ENCODE peak calls at places on chromosomes 11 and 22, in seven cellular contexts. Y is H1, O is HepG2, L is GM12892, W is SK-N-SH, D is K562, V is GM12878. R is an unnamed sample.

GRCh38 chr11:121099885-121100284 is 1.2 kb upstream of the TECTA start:
- DNase-seq in Y (no peak), O (no peak), L (no peak), W (no peak), D (no peak), V (no peak), R (no peak)

GRCh38 chr11:67600324-67601029 is 6.3 kb upstream of the NDUFV1 start:
- DNase-seq in Y (no peak), O (no peak), L (no peak), W (no peak), D (no peak), V (peak), R (no peak)

GRCh38 chr11:104033134-104033533 is 3.3 kb upstream of the DDI1 start:
- DNase-seq in Y (no peak), O (peak), L (no peak), W (peak), D (no peak), V (no peak), R (no peak)

GRCh38 chr11:64314146-64314804 is 3.1 kb downstream of the TRMT112 start:
- DNase-seq in Y (no peak), O (no peak), L (no peak), W (peak), D (no peak), V (no peak), R (no peak)

GRCh38 chr11:116379185-116379828 is 393.5 kb downstream of the BUD13 start:
- DNase-seq in Y (peak), O (peak), L (no peak), W (no peak), D (peak), V (no peak), R (no peak)

GRCh38 chr11:48107188-48107704 is 109.4 kb upstream of the OR4B1 start:
- DNase-seq in Y (no peak), O (no peak), L (peak), W (no peak), D (no peak), V (peak), R (no peak)

GRCh38 chr22:17171313-17172171 is 12.5 kb upstream of the HDHD5 start:
- DNase-seq in Y (peak), O (peak), L (peak), W (peak), D (peak), V (no peak), R (peak)

GRCh38 chr11:63826471-63827190 is 12.3 kb upstream of the MARK2 start:
- DNase-seq in Y (no peak), O (no peak), L (no peak), W (no peak), D (no peak), V (no peak), R (no peak)

GRCh38 chr11:79971255-79971654 is 530.4 kb upstream of the TENM4 start:
- DNase-seq in Y (no peak), O (no peak), L (no peak), W (no peak), D (no peak), V (no peak), R (no peak)

GRCh38 chr22:47054231-47055072 is 292.0 kb downstream of the TBC1D22A start:
- DNase-seq in Y (no peak), O (no peak), L (no peak), W (no peak), D (no peak), V (no peak), R (no peak)

GRCh38 chr22:25540128-25540790 is 24.2 kb upstream of the GRK3 start:
- DNase-seq in Y (no peak), O (no peak), L (no peak), W (no peak), D (no peak), V (no peak), R (no peak)

GRCh38 chr11:67584205-67584880 is 731 bp downstream of the GSTP1 start:
- DNase-seq in Y (peak), O (no peak), L (no peak), W (peak), D (peak), V (no peak), R (no peak)

GRCh38 chr11:75159081-75159953 is 8.4 kb downstream of the SLCO2B1 start:
- DNase-seq in Y (no peak), O (peak), L (no peak), W (no peak), D (no peak), V (no peak), R (no peak)

GRCh38 chr22:41146573-41146972 is 54.2 kb downstream of the EP300 start:
- DNase-seq in Y (no peak), O (no peak), L (no peak), W (no peak), D (no peak), V (no peak), R (no peak)

GRCh38 chr11:85742348-85742747 is 56.4 kb upstream of the CCDC89 start:
- DNase-seq in Y (no peak), O (no peak), L (no peak), W (no peak), D (no peak), V (no peak), R (no peak)

GRCh38 chr11:45180888-45181594 is 34.6 kb downstream of the PRDM11 start:
- DNase-seq in Y (no peak), O (no peak), L (no peak), W (peak), D (peak), V (no peak), R (no peak)

GRCh38 chr22:24428751-24429410 is 1.5 kb downstream of the ADORA2A start:
- DNase-seq in Y (no peak), O (no peak), L (no peak), W (peak), D (no peak), V (no peak), R (no peak)

GRCh38 chr11:73171762-73172161 is 29.6 kb upstream of the FCHSD2 start:
- DNase-seq in Y (no peak), O (no peak), L (no peak), W (no peak), D (no peak), V (no peak), R (no peak)

GRCh38 chr11:2443881-2444300 is 423 bp downstream of the TRPM5 start:
- DNase-seq in Y (no peak), O (no peak), L (no peak), W (no peak), D (no peak), V (no peak), R (no peak)

GRCh38 chr22:19877626-19878339 is 23.1 kb upstream of the GNB1L start:
- DNase-seq in Y (peak), O (no peak), L (no peak), W (no peak), D (no peak), V (no peak), R (peak)

GRCh38 chr11:12253843-12254281 is 123.5 kb upstream of the PARVA start:
- DNase-seq in Y (no peak), O (peak), L (no peak), W (no peak), D (no peak), V (no peak), R (no peak)

GRCh38 chr11:1832181-1832988 is 2.4 kb upstream of the SYT8 start:
- DNase-seq in Y (peak), O (no peak), L (peak), W (peak), D (peak), V (no peak), R (peak)

GRCh38 chr11:66313321-66314185 is 3.3 kb downstream of the CD248 start:
- DNase-seq in Y (no peak), O (peak), L (no peak), W (peak), D (peak), V (no peak), R (no peak)

GRCh38 chr11:76167590-76167989 is 38.7 kb downstream of the WNT11 start:
- DNase-seq in Y (no peak), O (no peak), L (no peak), W (no peak), D (no peak), V (no peak), R (no peak)

GRCh38 chr22:27022741-27023373 is 365.5 kb downstream of the MIAT start:
- DNase-seq in Y (no peak), O (no peak), L (no peak), W (no peak), D (no peak), V (no peak), R (no peak)

GRCh38 chr11:76163289-76163880 is 42.9 kb downstream of the WNT11 start:
- DNase-seq in Y (no peak), O (no peak), L (no peak), W (no peak), D (no peak), V (no peak), R (no peak)

GRCh38 chr11:61160487-61161189 is 588 bp downstream of the VPS37C start:
- DNase-seq in Y (peak), O (no peak), L (no peak), W (no peak), D (no peak), V (no peak), R (no peak)

GRCh38 chr11:19243601-19244000 is 2.9 kb upstream of the E2F8 start:
- DNase-seq in Y (no peak), O (no peak), L (no peak), W (no peak), D (no peak), V (no peak), R (no peak)

GRCh38 chr11:27972432-27973170 is 135.4 kb downstream of the KIF18A start:
- DNase-seq in Y (no peak), O (no peak), L (no peak), W (no peak), D (no peak), V (no peak), R (no peak)

GRCh38 chr11:106389096-106389495 is 311.6 kb downstream of the AASDHPPT start:
- DNase-seq in Y (no peak), O (no peak), L (no peak), W (no peak), D (no peak), V (no peak), R (no peak)

GRCh38 chr11:59076876-59077571 is 9.1 kb upstream of the GLYATL1B start:
- DNase-seq in Y (no peak), O (no peak), L (no peak), W (no peak), D (no peak), V (no peak), R (peak)

GRCh38 chr11:3050386-3051325 is 6.6 kb downstream of the CARS1 start:
- DNase-seq in Y (no peak), O (no peak), L (no peak), W (no peak), D (no peak), V (no peak), R (no peak)

GRCh38 chr22:32100711-32101110 is 57.6 kb downstream of the SLC5A1 start:
- DNase-seq in Y (no peak), O (no peak), L (no peak), W (no peak), D (no peak), V (no peak), R (no peak)

GRCh38 chr11:79011357-79011756 is 429.5 kb downstream of the TENM4 start:
- DNase-seq in Y (no peak), O (no peak), L (no peak), W (no peak), D (no peak), V (no peak), R (no peak)

GRCh38 chr11:126834149-126834548 is 166.4 kb downstream of the KIRREL3 start:
- DNase-seq in Y (no peak), O (no peak), L (no peak), W (no peak), D (no peak), V (no peak), R (no peak)

GRCh38 chr11:69142894-69143293 is 12.8 kb upstream of the SMIM38 start:
- DNase-seq in Y (peak), O (no peak), L (no peak), W (no peak), D (peak), V (no peak), R (no peak)

GRCh38 chr11:1573847-1574255 is 1.8 kb upstream of the DUSP8 start:
- DNase-seq in Y (peak), O (no peak), L (peak), W (peak), D (peak), V (no peak), R (no peak)

GRCh38 chr11:131025421-131026126 is 109.3 kb upstream of the SNX19 start:
- DNase-seq in Y (no peak), O (no peak), L (no peak), W (no peak), D (no peak), V (peak), R (no peak)
- TF ChIP-seq TAF1 in Y (no peak), O (no peak), L (no peak), W (no peak), D (no peak), V (no peak), R (no peak)

GRCh38 chr11:124075841-124076571 is 34.9 kb upstream of the OR10G7 start:
- DNase-seq in Y (no peak), O (no peak), L (no peak), W (peak), D (no peak), V (no peak), R (peak)
- TF ChIP-seq TAF1 in Y (no peak), O (no peak), L (no peak), W (no peak), D (no peak), V (no peak), R (no peak)

GRCh38 chr11:70230840-70231710 is 28.0 kb downstream of the FADD start:
- DNase-seq in Y (no peak), O (no peak), L (no peak), W (no peak), D (no peak), V (no peak), R (no peak)
- TF ChIP-seq TAF1 in Y (no peak), O (no peak), L (no peak), W (no peak), D (no peak), V (no peak), R (no peak)

GRCh38 chr11:57787920-57788716 is 26.5 kb downstream of the CTNND1 start:
- DNase-seq in Y (no peak), O (peak), L (peak), W (no peak), D (no peak), V (peak), R (peak)
- TF ChIP-seq TAF1 in Y (no peak), O (no peak), L (no peak), W (no peak), D (no peak), V (no peak), R (peak)

GRCh38 chr11:93905384-93905783 is 55.0 kb upstream of the VSTM5 start:
- DNase-seq in Y (no peak), O (peak), L (no peak), W (no peak), D (no peak), V (no peak), R (no peak)
- TF ChIP-seq TAF1 in Y (no peak), O (no peak), L (no peak), W (no peak), D (no peak), V (no peak), R (no peak)

DNA sequence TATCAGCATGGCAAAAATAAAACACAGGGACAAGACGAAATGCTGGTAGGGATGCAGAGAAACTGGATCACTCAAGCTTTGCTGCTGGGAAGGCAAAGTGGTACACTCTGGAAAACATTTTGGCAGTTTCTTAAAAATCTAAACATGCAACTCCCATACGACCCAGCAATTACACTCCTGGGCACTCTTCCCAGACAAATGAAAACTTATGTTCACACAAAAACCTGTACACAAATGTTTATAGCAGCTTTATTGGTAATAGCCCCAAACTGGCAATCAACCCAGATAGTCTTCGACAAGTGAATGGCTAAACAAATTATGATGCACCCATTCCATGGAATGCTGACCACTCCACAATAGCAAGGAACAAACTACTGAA is 35.8 kb upstream of the PRR5 start:
- DNase-seq in Y (no peak), O (no peak), L (no peak), W (no peak), D (no peak), V (no peak), R (no peak)
- TF ChIP-seq TAF1 in Y (no peak), O (no peak), L (no peak), W (no peak), D (no peak), V (no peak), R (no peak)